ENCODE peak calls at places on chromosomes 13 and 19, in four cellular contexts. F is bronchial epithelial cell; N is breast epithelium; E is activated CD4-positive, alpha-beta memory T cell treated with anti-CD3 and anti-CD28 coated beads, Interleukin-2, amount 10 ng/mL, durations not matched to agents 7 days and 5 days. U is an unnamed sample.

GRCh38 chr19:31178833-31179470 is 170.3 kb downstream of the TSHZ3 start:
- DNase-seq in F (no peak), E (no peak), N (no peak), U (no peak)

GRCh38 chr13:102726430-102726829 is 31.6 kb upstream of the METTL21C start:
- DNase-seq in F (peak; percentile 34), E (no peak), N (no peak), U (no peak)

GRCh38 chr19:23799321-23799720 is 40.6 kb upstream of the ZNF681 start:
- DNase-seq in E (peak; percentile 36), N (no peak), F (no peak), U (no peak)

GRCh38 chr19:15288146-15288963 is 44.0 kb downstream of the BRD4 start:
- DNase-seq in F (no peak), N (no peak), E (no peak), U (peak; percentile 72)

GRCh38 chr13:110520431-110521295 is 40.9 kb downstream of the RAB20 start:
- DNase-seq in F (no peak), E (no peak), N (peak; percentile 71), U (peak; percentile 90)

GRCh38 chr13:111166882-111167281 is 51.8 kb downstream of the ARHGEF7 start:
- DNase-seq in F (no peak), E (no peak), N (no peak), U (no peak)

GRCh38 chr13:27132538-27132937 is 39.1 kb downstream of the USP12 start:
- DNase-seq in E (peak; percentile 24), N (no peak), F (no peak), U (no peak)

GRCh38 chr19:34676697-34677385 is at the start of gene SCGB2B2:
- DNase-seq in N (no peak), F (no peak), E (no peak), U (peak; percentile 89)

GRCh38 chr19:55436847-55437246 is 6.3 kb downstream of the SHISA7 start:
- DNase-seq in F (no peak), E (no peak), N (no peak), U (no peak)

GRCh38 chr19:46713781-46714522 is 3.0 kb downstream of the PRKD2 start:
- DNase-seq in F (peak; percentile 79), N (peak; percentile 96), E (peak; percentile 82), U (peak; percentile 93)

GRCh38 chr19:19146000-19146608 is 7.8 kb upstream of the TMEM161A start:
- DNase-seq in E (peak; percentile 89), N (peak; percentile 75), F (peak; percentile 36), U (peak; percentile 91)

GRCh38 chr13:103236213-103236612 is 170.0 kb upstream of the SLC10A2 start:
- DNase-seq in E (no peak), N (no peak), F (peak; percentile 42), U (no peak)

GRCh38 chr13:39875583-39875982 is 220.1 kb downstream of the COG6 start:
- DNase-seq in N (no peak), E (no peak), F (no peak), U (no peak)

GRCh38 chr13:22061371-22061805 is 390.5 kb downstream of the FGF9 start:
- DNase-seq in N (no peak), F (no peak), E (peak; percentile 52), U (no peak)

GRCh38 chr19:47430041-47430802 is 10.9 kb upstream of the MEIS3 start:
- DNase-seq in E (peak; percentile 60), N (no peak), F (peak; percentile 44), U (no peak)

GRCh38 chr19:29323046-29323971 is 110.4 kb upstream of the UQCRFS1 start:
- DNase-seq in N (no peak), F (no peak), E (no peak), U (no peak)

GRCh38 chr13:30037766-30038165 is 187.3 kb upstream of the UBL3 start:
- DNase-seq in N (no peak), E (no peak), F (no peak), U (no peak)

GRCh38 chr19:10544753-10545251 is 1.1 kb downstream of the ATG4D start:
- DNase-seq in E (no peak), N (no peak), F (no peak), U (no peak)

GRCh38 chr13:31945202-31945978 is 86.2 kb upstream of the FRY start:
- DNase-seq in E (no peak), F (peak; percentile 96), N (peak; percentile 58), U (peak; percentile 79)

GRCh38 chr13:74423434-74423833 is 289.2 kb upstream of the KLF12 start:
- DNase-seq in F (no peak), E (no peak), N (no peak), U (no peak)

GRCh38 chr19:3668331-3669133 is 31.7 kb downstream of the PIP5K1C start:
- DNase-seq in E (no peak), N (peak; percentile 38), F (no peak), U (no peak)

GRCh38 chr13:19264711-19265110 is 83.1 kb upstream of the TUBA3C start:
- DNase-seq in F (no peak), N (no peak), E (no peak), U (no peak)

GRCh38 chr13:51826606-51827005 is 18.4 kb downstream of the TMEM272 start:
- DNase-seq in F (peak; percentile 46), E (no peak), N (peak; percentile 71), U (no peak)

GRCh38 chr19:1069009-1069779 is 2.2 kb downstream of the ARHGAP45 start:
- DNase-seq in E (peak; percentile 85), F (no peak), N (no peak), U (peak; percentile 76)

GRCh38 chr13:31996611-31997010 is 35.0 kb upstream of the FRY start:
- DNase-seq in N (no peak), E (no peak), F (no peak), U (no peak)

GRCh38 chr13:95660981-95661581 is 15.9 kb upstream of the DNAJC3 start:
- DNase-seq in F (peak; percentile 54), N (no peak), E (no peak), U (no peak)

GRCh38 chr13:38013676-38014075 is 144.1 kb upstream of the TRPC4 start:
- DNase-seq in N (no peak), E (no peak), F (no peak), U (no peak)